ENCODE peak calls at places on chromosomes 1 and 21, in six cellular contexts. J is H1, N is Panc1, T is HepG2, C is GM12878, X is HCT116. O is an unnamed sample.

GRCh38 chr1:88529581-88529980 is 154.5 kb upstream of the PKN2 start:
- DNase-seq in J (no peak), N (no peak), T (no peak), C (no peak), X (no peak), O (no peak)

GRCh38 chr1:183205196-183205781 is 19.2 kb downstream of the LAMC2 start:
- DNase-seq in J (no peak), N (no peak), T (no peak), C (no peak), X (no peak), O (no peak)

GRCh38 chr1:152053375-152053774 is 16.6 kb upstream of the S100A11 start:
- DNase-seq in J (no peak), N (no peak), T (no peak), C (no peak), X (no peak), O (no peak)

GRCh38 chr1:38885092-38885491 is 3.7 kb upstream of the GJA9 start:
- DNase-seq in J (no peak), N (no peak), T (no peak), C (no peak), X (no peak), O (no peak)

GRCh38 chr1:33957854-33958253 is 94.0 kb downstream of the HMGB4 start:
- DNase-seq in J (no peak), N (no peak), T (no peak), C (no peak), X (no peak), O (no peak)

GRCh38 chr1:167427843-167428242 is 90.5 kb downstream of the CD247 start:
- DNase-seq in J (no peak), N (no peak), T (no peak), C (no peak), X (no peak), O (no peak)

GRCh38 chr1:11531943-11532342 is 53.0 kb downstream of the DISP3 start:
- DNase-seq in J (no peak), N (no peak), T (no peak), C (no peak), X (no peak), O (no peak)

GRCh38 chr1:21783679-21784603 is 992 bp upstream of the USP48 start:
- DNase-seq in J (peak; percentile 95), N (peak; percentile 95), T (peak; percentile 97), C (peak; percentile 84), X (no peak), O (peak; percentile 93)

DNA sequence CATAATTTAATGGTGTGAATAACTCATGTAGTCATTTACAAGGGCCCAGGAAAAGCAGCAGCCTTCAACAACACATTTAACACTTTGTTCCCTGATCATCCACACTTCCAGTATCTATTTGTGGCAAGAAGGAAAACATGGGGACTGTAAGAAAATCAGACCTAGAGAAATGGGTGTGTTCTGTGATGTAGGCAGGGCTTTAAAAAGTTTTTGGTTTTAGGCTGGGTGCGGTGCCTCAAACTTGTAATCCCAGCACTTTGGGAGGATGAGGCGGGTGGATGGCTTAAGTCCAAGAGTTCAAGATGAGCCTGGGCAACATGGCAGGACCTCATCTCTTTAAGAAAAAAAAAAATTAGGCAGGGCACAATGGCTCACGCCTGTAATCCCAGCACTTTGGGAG is 14.2 kb upstream of the WDR47 start:
- DNase-seq in J (no peak), N (no peak), T (no peak), C (no peak), X (no peak), O (no peak)
- H3K4me1 ChIP-seq in J (no peaks in the 10 kb centered on the region), N (no peaks in the 10 kb centered on the region), T (peaks cover 14% of the 10 kb centered on the region), C (no peaks in the 10 kb centered on the region), X (no peaks in the 10 kb centered on the region), O (no peaks in the 10 kb centered on the region)

GRCh38 chr1:68228833-68229232 is 3.5 kb downstream of the WLS start:
- DNase-seq in J (no peak), N (no peak), T (no peak), C (no peak), X (no peak), O (no peak)
- TF ChIP-seq SIN3A in J (no peak), N (no peak), T (no peak), C (no peak), X (no peak), O (no peak)

GRCh38 chr21:41761211-41762181 is 5.4 kb downstream of the RIPK4 start:
- DNase-seq in J (no peak), N (no peak), T (peak; percentile 38), C (no peak), X (no peak), O (no peak)
- H3K4me1 ChIP-seq in J (peaks cover 31% of the 10 kb centered on the region), N (peaks cover 34% of the 10 kb centered on the region), T (peaks cover 74% of the 10 kb centered on the region), C (no peaks in the 10 kb centered on the region), X (peaks cover 43% of the 10 kb centered on the region), O (peaks cover 10% of the 10 kb centered on the region)

GRCh38 chr21:41916888-41917433 is 36.9 kb downstream of the C2CD2 start:
- DNase-seq in J (no peak), N (no peak), T (no peak), C (no peak), X (no peak), O (no peak)

GRCh38 chr21:41917531-41917930 is 36.3 kb downstream of the C2CD2 start:
- DNase-seq in J (no peak), N (no peak), T (no peak), C (no peak), X (no peak), O (no peak)

GRCh38 chr21:41914358-41914757 is 35.2 kb upstream of the PRDM15 start:
- DNase-seq in J (no peak), N (no peak), T (no peak), C (no peak), X (no peak), O (no peak)

GRCh38 chr21:41913230-41913629 is 34.1 kb upstream of the PRDM15 start:
- DNase-seq in J (no peak), N (no peak), T (no peak), C (no peak), X (no peak), O (no peak)

DNA sequence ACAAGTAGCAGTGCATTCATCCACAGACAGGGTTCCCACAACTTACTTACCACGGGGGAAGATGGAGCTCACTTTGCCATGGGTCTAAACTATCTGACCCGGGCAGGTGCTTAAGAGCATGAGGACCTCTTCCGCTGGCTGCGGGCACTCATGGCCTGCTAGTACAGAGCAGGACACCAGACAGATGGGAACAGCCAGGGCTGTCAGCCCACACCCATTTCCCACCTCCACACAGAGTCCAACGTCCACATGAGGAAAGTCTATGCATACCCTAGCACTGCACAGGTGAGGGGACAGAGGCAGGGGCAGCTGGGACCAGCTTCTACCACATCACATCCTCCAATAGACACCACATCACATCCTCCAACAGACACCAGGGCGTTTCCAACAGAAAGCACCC is 35.8 kb upstream of the PRDM15 start:
- DNase-seq in J (no peak), N (no peak), T (no peak), C (no peak), X (no peak), O (no peak)
- TF ChIP-seq SIN3A in J (no peak), N (no peak), T (no peak), C (no peak), X (no peak), O (no peak)

GRCh38 chr1:203127672-203128611 is at the start of gene ADORA1:
- DNase-seq in J (no peak), N (no peak), T (peak; percentile 35), C (no peak), X (peak; percentile 10), O (peak; percentile 80)
- H3K4me1 ChIP-seq in J (peaks cover 15% of the 10 kb centered on the region), N (peaks cover 28% of the 10 kb centered on the region), T (peaks cover 23% of the 10 kb centered on the region), C (no peaks in the 10 kb centered on the region), X (peaks cover 25% of the 10 kb centered on the region), O (peaks cover 21% of the 10 kb centered on the region)

GRCh38 chr1:173095632-173096031 is 44.9 kb upstream of the TNFSF18 start:
- DNase-seq in J (no peak), N (peak; percentile 28), T (no peak), C (no peak), X (no peak), O (no peak)
- TF ChIP-seq SIN3A in J (no peak), N (no peak), T (no peak), C (no peak), X (no peak), O (no peak)

O was measured in SK-N-SH.